ENCODE peak calls at places on chromosomes 2 and 18, in eight cellular contexts. M, P, W, R, C, H, D and S are unnamed samples.

GRCh38 chr2:96604104-96604503 is 34.0 kb downstream of the KANSL3 start:
- DNase-seq in C (no peak), P (no peak), H (no peak), R (no peak), M (peak; percentile 23), W (peak; percentile 23), D (no peak), S (no peak)

GRCh38 chr18:42296723-42297122 is 341.7 kb downstream of the PIK3C3 start:
- DNase-seq in H (no peak), P (no peak), R (no peak), D (no peak), C (peak; percentile 42), W (no peak), M (no peak), S (no peak)

GRCh38 chr2:190344275-190344827 is 962 bp downstream of the INPP1 start:
- DNase-seq in C (no peak), H (no peak), R (no peak), M (peak; percentile 69), P (no peak), D (no peak), W (peak; percentile 23), S (no peak)

GRCh38 chr2:74583504-74583903 is 29.0 kb downstream of the DOK1 start:
- DNase-seq in W (no peak), M (no peak), D (no peak), C (no peak), H (no peak), P (no peak), R (no peak), S (no peak)

GRCh38 chr2:188199716-188200128 is 92.0 kb upstream of the GULP1 start:
- DNase-seq in D (no peak), H (no peak), W (no peak), P (peak; percentile 60), C (peak; percentile 78), R (no peak), M (peak; percentile 15), S (peak; percentile 73)

GRCh38 chr2:216857131-216857550 is 2.7 kb downstream of the TNP1 start:
- DNase-seq in R (no peak), C (no peak), D (no peak), M (peak; percentile 49), P (peak; percentile 15), W (no peak), H (no peak), S (peak; percentile 9)

GRCh38 chr2:237575869-237576862 is 9.8 kb downstream of the PRLH start:
- DNase-seq in R (no peak), D (no peak), M (no peak), C (no peak), P (no peak), W (no peak), H (no peak), S (no peak)

GRCh38 chr2:209389124-209389523 is 34.7 kb upstream of the MAP2 start:
- DNase-seq in R (no peak), W (no peak), M (no peak), D (no peak), H (no peak), P (no peak), C (no peak), S (no peak)

GRCh38 chr2:133884739-133885381 is 316.6 kb upstream of the NCKAP5 start:
- DNase-seq in H (no peak), W (peak; percentile 32), P (no peak), M (no peak), C (no peak), R (no peak), D (no peak), S (peak; percentile 3)
- TF ChIP-seq CTCF in H (no peak), W (peak; percentile 70), P (peak; percentile 48), M (peak; percentile 43), C (no peak), R (no peak), D (no peak), S (no peak)

DNA sequence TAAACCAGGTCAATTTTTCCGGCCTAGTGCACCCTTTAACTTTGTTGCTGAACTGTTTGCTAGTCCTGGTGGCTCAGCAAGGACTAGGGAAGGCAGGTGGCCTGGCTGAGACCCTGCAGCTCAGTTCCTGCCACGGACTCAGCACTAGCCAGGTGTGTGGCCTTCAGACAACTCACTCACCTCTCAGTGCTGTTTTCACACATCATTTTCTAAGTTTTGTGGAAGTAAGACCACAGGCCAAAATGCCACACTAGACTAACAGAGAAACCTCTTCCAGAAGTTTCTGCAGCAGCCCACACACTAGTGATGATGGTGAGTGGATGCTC is 65.9 kb upstream of the SLC1A4 start:
- DNase-seq in D (no peak), W (peak; percentile 66), M (no peak), R (no peak), C (no peak), H (no peak), P (no peak), S (no peak)
- H3K4me3 ChIP-seq in D (no peak overlapping the region), W (peak overlapping the region; percentile 38), M (no peak overlapping the region), R (no peak overlapping the region), C (no peak overlapping the region), H (no peak overlapping the region), P (no peak overlapping the region), S (no peak overlapping the region)

GRCh38 chr2:69720922-69721491 is 20.9 kb upstream of the ANXA4 start:
- DNase-seq in D (no peak), H (no peak), C (no peak), R (no peak), M (no peak), P (no peak), W (no peak), S (no peak)

GRCh38 chr2:69718338-69718965 is 23.5 kb upstream of the ANXA4 start:
- DNase-seq in W (no peak), P (no peak), R (no peak), D (no peak), M (no peak), C (no peak), H (no peak), S (no peak)

GRCh38 chr2:69717902-69718301 is 24.0 kb upstream of the ANXA4 start:
- DNase-seq in P (no peak), R (no peak), D (no peak), W (no peak), H (no peak), C (peak; percentile 97), M (no peak), S (no peak)

GRCh38 chr2:69723791-69724190 is 18.1 kb upstream of the ANXA4 start:
- DNase-seq in W (no peak), C (no peak), D (no peak), P (no peak), H (no peak), M (no peak), R (no peak), S (no peak)

GRCh38 chr2:69720404-69720803 is 21.5 kb upstream of the ANXA4 start:
- DNase-seq in C (no peak), R (no peak), M (no peak), H (no peak), D (no peak), P (no peak), W (peak; percentile 17), S (no peak)
- TF ChIP-seq CTCF in C (peak; percentile 62), R (no peak), M (peak; percentile 24), H (no peak), D (peak; percentile 11), P (peak; percentile 60), W (peak; percentile 71), S (peak; percentile 40)

DNA sequence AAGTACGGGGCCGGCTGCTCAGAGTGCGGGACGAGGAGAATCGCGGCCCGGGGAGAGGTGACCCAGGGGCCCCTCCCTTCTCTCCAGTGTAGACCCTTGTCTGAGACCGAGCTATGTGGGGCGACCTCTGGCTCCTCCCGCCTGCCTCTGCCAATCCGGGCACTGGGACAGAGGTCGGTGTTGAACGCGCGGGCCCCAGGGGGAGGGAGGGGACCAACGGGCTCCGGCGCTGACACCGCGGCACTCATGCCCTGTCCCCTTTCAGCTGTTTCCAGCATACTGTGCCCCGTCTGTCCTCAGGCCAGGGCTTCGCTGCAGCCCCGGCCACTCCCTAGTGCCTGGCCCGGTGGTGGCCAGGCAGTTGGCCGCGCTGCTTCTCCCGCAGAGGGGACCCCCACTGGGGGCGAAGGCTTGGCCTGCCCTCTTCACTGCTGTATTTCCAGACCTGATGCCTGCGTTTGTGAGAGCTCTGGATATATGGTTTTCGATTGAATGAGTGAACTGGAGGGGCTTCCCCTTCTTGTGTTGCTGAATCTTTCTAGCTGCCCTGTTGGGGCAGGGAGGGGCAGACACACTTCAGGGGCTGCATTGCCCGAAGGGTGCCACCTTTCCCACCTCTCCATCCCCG is 809 bp downstream of the DBI start:
- DNase-seq in W (peak; percentile 65), D (peak; percentile 85), P (no peak), H (peak; percentile 69), M (peak; percentile 76), C (no peak), R (peak; percentile 40), S (no peak)
- H3K4me3 ChIP-seq in W (peak overlapping the region; percentile 92), D (peak overlapping the region; percentile 67), P (peak overlapping the region; percentile 97), H (peak overlapping the region; percentile 85), M (peak overlapping the region; percentile 88), C (peak overlapping the region; percentile 62), R (peak overlapping the region; percentile 85), S (peak overlapping the region; percentile 97)

DNA sequence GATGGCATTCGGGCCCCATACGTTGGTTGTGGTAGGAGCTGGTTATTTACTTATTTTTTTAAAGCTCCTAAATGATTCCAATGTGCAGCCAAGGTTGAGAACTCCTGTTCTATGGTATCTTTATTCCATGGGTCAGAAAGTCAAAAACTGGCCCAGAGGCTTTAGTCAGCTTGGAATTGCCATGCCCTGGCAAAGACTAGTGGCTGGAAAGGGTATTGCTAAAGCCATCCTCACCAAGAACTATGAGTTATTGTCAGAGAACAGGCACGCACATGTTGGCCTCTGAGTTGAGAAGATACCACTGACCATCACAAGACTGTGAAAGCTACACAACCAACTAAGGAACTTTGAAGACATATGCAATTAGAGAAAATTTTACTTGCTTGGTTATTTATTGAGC is 47.9 kb upstream of the ACMSD start:
- DNase-seq in C (no peak), W (no peak), H (no peak), R (no peak), P (no peak), M (no peak), D (no peak), S (no peak)
- TF ChIP-seq CTCF in C (no peak), W (peak; percentile 49), H (no peak), R (no peak), P (peak; percentile 12), M (no peak), D (no peak), S (no peak)